ENCODE peak calls at places on chromosomes 16 and 17, in four cellular contexts. One of them, this sample, is unnamed.

GRCh38 chr17:66941249-66941648 is 23.3 kb upstream of the CACNG4 start:
- DNase-seq in breast epithelium: no peak
- DNase-seq in fibroblast of the aortic adventitia: no peak
- DNase-seq in uterus: no peak
- DNase-seq in this sample: no peak

GRCh38 chr16:48152226-48152625 is 3.6 kb downstream of the ABCC12 start:
- DNase-seq in fibroblast of the aortic adventitia: no peak
- DNase-seq in uterus: no peak
- DNase-seq in breast epithelium: no peak
- DNase-seq in this sample: no peak

GRCh38 chr17:74190807-74191206 is 12.7 kb upstream of the RPL38 start:
- DNase-seq in uterus: no peak
- DNase-seq in breast epithelium: no peak
- DNase-seq in fibroblast of the aortic adventitia: peak
- DNase-seq in this sample: peak

GRCh38 chr16:88871730-88872416 is 5.4 kb upstream of the PABPN1L start:
- DNase-seq in uterus: no peak
- DNase-seq in fibroblast of the aortic adventitia: no peak
- DNase-seq in breast epithelium: no peak
- DNase-seq in this sample: no peak

GRCh38 chr16:72723781-72724180 is 324.1 kb downstream of the ZFHX3 start:
- DNase-seq in fibroblast of the aortic adventitia: peak
- DNase-seq in uterus: no peak
- DNase-seq in breast epithelium: no peak
- DNase-seq in this sample: peak

GRCh38 chr17:83151442-83152220 is 72.2 kb downstream of the METRNL start:
- DNase-seq in breast epithelium: peak
- DNase-seq in fibroblast of the aortic adventitia: peak
- DNase-seq in uterus: no peak
- DNase-seq in this sample: peak

GRCh38 chr16:11060856-11061255 is 116.5 kb downstream of the CLEC16A start:
- DNase-seq in breast epithelium: no peak
- DNase-seq in uterus: no peak
- DNase-seq in fibroblast of the aortic adventitia: no peak
- DNase-seq in this sample: no peak

GRCh38 chr17:6163632-6164319 is 93.6 kb downstream of the WSCD1 start:
- DNase-seq in uterus: no peak
- DNase-seq in fibroblast of the aortic adventitia: peak
- DNase-seq in breast epithelium: no peak
- DNase-seq in this sample: no peak

GRCh38 chr16:47939690-47940089 is 216.1 kb downstream of the ABCC12 start:
- DNase-seq in fibroblast of the aortic adventitia: no peak
- DNase-seq in breast epithelium: no peak
- DNase-seq in uterus: no peak
- DNase-seq in this sample: no peak

GRCh38 chr17:21400816-21401593 is 24.8 kb downstream of the KCNJ12 start:
- DNase-seq in breast epithelium: no peak
- DNase-seq in fibroblast of the aortic adventitia: no peak
- DNase-seq in uterus: no peak
- DNase-seq in this sample: no peak

GRCh38 chr16:72474511-72475123 is 302.7 kb upstream of the PMFBP1 start:
- DNase-seq in breast epithelium: no peak
- DNase-seq in uterus: no peak
- DNase-seq in fibroblast of the aortic adventitia: peak
- DNase-seq in this sample: peak

GRCh38 chr17:38504216-38504615 is 76.0 kb downstream of the ARHGAP23 start:
- DNase-seq in breast epithelium: no peak
- DNase-seq in uterus: no peak
- DNase-seq in fibroblast of the aortic adventitia: no peak
- DNase-seq in this sample: no peak

DNA sequence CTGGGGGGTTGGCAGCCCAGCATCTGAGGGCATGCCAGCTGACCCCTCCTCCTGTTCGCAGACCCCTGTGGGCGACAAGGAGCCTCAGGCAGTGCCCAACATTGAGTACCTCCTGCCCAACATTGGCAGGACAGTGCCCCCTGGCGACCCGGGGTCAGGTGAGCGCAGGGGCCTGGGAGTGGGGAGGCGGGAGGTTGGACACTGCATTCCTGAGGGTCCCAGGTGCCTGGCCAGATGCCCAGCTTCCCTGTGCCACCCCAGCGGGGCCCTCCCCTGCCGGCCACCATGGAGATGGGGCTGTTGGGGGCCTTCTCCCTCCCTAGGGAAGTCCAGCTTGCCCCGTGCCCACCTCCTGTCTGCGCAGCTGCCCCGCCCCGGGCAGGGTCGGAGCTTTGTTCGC is 70.1 kb downstream of the ARHGAP23 start:
- DNase-seq in uterus: no peak
- DNase-seq in breast epithelium: no peak
- DNase-seq in fibroblast of the aortic adventitia: no peak
- DNase-seq in this sample: no peak
- TF ChIP-seq CTCF in uterus: no peak
- TF ChIP-seq CTCF in breast epithelium: no peak
- TF ChIP-seq CTCF in fibroblast of the aortic adventitia: no peak
- TF ChIP-seq CTCF in this sample: no peak

GRCh38 chr17:1693339-1693738 is 8.7 kb upstream of the PRPF8 start:
- DNase-seq in uterus: no peak
- DNase-seq in breast epithelium: no peak
- DNase-seq in fibroblast of the aortic adventitia: no peak
- DNase-seq in this sample: peak

GRCh38 chr17:1695365-1695764 is 10.7 kb upstream of the PRPF8 start:
- DNase-seq in uterus: no peak
- DNase-seq in breast epithelium: no peak
- DNase-seq in fibroblast of the aortic adventitia: no peak
- DNase-seq in this sample: no peak

GRCh38 chr17:1703063-1703462 is 7.1 kb downstream of the TLCD2 start:
- DNase-seq in fibroblast of the aortic adventitia: no peak
- DNase-seq in breast epithelium: no peak
- DNase-seq in uterus: no peak
- DNase-seq in this sample: no peak

GRCh38 chr17:1697681-1698080 is 12.5 kb downstream of the TLCD2 start:
- DNase-seq in fibroblast of the aortic adventitia: no peak
- DNase-seq in uterus: no peak
- DNase-seq in breast epithelium: no peak
- DNase-seq in this sample: no peak
- TF ChIP-seq CTCF in fibroblast of the aortic adventitia: no peak
- TF ChIP-seq CTCF in uterus: no peak
- TF ChIP-seq CTCF in breast epithelium: no peak
- TF ChIP-seq CTCF in this sample: no peak

DNA sequence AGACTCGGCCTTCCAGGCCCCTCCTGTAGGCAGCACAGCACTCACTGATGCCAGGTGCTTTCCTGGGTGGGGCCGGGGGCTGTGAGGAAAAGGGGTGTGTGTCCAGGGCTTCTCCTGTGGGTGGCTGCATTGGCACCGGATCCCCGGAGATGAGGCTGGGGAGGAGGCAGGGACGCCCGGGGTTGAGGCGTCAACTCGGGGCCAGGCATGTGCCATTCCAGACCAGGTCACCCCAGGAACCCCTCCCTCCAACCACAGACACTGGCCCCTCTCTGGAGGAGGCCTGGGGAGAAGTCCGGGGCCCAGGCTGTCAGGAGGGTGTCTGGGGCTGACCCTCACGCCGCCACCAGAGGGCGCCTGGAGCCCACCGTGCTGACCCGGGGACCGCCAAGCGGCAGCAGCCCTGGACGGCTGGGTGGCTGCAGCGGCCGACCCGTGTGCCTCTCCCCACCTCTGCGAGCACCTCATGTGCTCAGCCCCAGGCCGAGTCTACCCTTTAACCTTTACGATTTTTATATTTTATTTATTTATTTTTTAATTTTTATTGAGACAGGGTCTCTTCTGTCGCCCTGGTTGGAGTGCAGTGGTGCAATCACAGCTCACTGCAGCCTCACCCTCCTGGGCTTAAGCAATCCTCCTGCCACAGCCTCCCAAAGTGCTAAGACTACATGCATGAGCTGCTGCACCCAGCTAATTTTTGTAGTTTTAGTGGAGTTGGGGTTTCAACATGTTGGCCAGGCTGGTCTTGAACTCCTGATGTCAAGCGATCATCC is 3.2 kb upstream of the METRN start:
- DNase-seq in breast epithelium: no peak
- DNase-seq in fibroblast of the aortic adventitia: peak
- DNase-seq in uterus: peak
- DNase-seq in this sample: peak
- TF ChIP-seq CTCF in breast epithelium: peak
- TF ChIP-seq CTCF in fibroblast of the aortic adventitia: peak
- TF ChIP-seq CTCF in uterus: peak
- TF ChIP-seq CTCF in this sample: peak

GRCh38 chr17:42679001-42679491 is 2.3 kb upstream of the PLEKHH3 start:
- DNase-seq in fibroblast of the aortic adventitia: peak
- DNase-seq in breast epithelium: peak
- DNase-seq in uterus: peak
- DNase-seq in this sample: peak
- TF ChIP-seq CTCF in fibroblast of the aortic adventitia: no peak
- TF ChIP-seq CTCF in breast epithelium: no peak
- TF ChIP-seq CTCF in uterus: no peak
- TF ChIP-seq CTCF in this sample: no peak

DNA sequence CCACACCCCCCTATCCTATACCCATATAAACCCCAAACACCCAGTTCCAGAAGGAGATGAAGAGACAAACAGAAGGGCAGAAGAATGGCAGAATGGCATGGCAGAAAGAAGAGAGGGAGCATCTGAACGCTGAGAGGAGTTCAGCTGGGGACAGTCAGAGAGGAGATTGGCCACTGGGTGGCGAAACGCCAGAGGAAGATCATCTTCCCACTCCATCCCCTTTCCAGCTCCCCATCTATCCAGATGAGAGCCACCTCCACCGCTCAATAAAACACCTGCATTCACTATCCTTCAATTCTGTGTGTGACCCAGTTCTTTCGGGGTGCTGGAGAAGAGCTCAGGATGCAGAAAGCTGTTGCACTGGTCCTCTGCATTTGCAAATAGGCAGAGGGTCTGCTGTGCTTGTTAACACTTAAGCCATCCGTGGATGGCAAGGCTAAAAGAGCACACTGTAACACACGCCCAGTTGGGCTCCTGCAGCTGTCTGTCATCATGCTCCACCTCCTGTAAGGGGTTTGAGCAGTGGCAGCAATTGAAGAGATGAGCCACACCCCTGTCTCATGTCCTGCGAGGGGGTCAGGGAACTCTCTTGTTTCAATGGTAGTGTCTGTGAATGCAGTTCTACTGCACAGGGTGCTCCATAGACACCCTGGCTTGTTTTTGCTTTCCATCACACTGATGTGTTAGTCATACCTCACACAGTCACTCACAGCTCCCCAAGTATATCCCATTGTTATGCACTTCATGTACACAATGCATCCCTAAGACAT is 1034.8 kb upstream of the RBFOX1 start:
- DNase-seq in fibroblast of the aortic adventitia: no peak
- DNase-seq in breast epithelium: no peak
- DNase-seq in uterus: no peak
- DNase-seq in this sample: no peak
- TF ChIP-seq CTCF in fibroblast of the aortic adventitia: no peak
- TF ChIP-seq CTCF in breast epithelium: no peak
- TF ChIP-seq CTCF in uterus: no peak
- TF ChIP-seq CTCF in this sample: no peak

GRCh38 chr17:80755650-80756405 is 211.2 kb downstream of the RPTOR start:
- DNase-seq in uterus: no peak
- DNase-seq in fibroblast of the aortic adventitia: no peak
- DNase-seq in breast epithelium: no peak
- DNase-seq in this sample: no peak
- TF ChIP-seq CTCF in uterus: no peak
- TF ChIP-seq CTCF in fibroblast of the aortic adventitia: peak
- TF ChIP-seq CTCF in breast epithelium: no peak
- TF ChIP-seq CTCF in this sample: peak

GRCh38 chr16:19389246-19389645 is 28.4 kb upstream of the TMC5 start:
- DNase-seq in breast epithelium: peak
- DNase-seq in fibroblast of the aortic adventitia: peak
- DNase-seq in uterus: no peak
- DNase-seq in this sample: peak
- TF ChIP-seq CTCF in breast epithelium: peak
- TF ChIP-seq CTCF in fibroblast of the aortic adventitia: peak
- TF ChIP-seq CTCF in uterus: no peak
- TF ChIP-seq CTCF in this sample: peak

GRCh38 chr17:61002316-61002736 is 324.7 kb downstream of the BCAS3 start:
- DNase-seq in fibroblast of the aortic adventitia: peak
- DNase-seq in breast epithelium: no peak
- DNase-seq in uterus: no peak
- DNase-seq in this sample: peak
- TF ChIP-seq CTCF in fibroblast of the aortic adventitia: peak
- TF ChIP-seq CTCF in breast epithelium: no peak
- TF ChIP-seq CTCF in uterus: peak
- TF ChIP-seq CTCF in this sample: peak

This sample was measured in fibroblast of villous mesenchyme.